ENCODE peak calls at places on chromosomes 1 and 21, in eight cellular contexts. Y is choroid plexus epithelial cell, R is AG09319, I is fibroblast of lung, S is adrenal gland, H is fibroblast of pulmonary artery, E is hepatocyte, C is mucosa of descending colon. T is an unnamed sample.

GRCh38 chr1:199452627-199453026 is 574.9 kb upstream of the NR5A2 start:
- DNase-seq in R (no peak), E (no peak), Y (no peak), C (no peak), I (no peak), S (no peak), H (no peak), T (no peak)

GRCh38 chr1:202575906-202576653 is 134.2 kb downstream of the SYT2 start:
- DNase-seq in R (no peak), S (no peak), Y (peak), E (no peak), I (peak), C (no peak), H (peak), T (peak)

GRCh38 chr1:32361674-32362473 is 411 bp downstream of the FAM229A start:
- DNase-seq in S (peak), Y (peak), R (no peak), C (peak), E (peak), H (peak), I (peak), T (peak)

GRCh38 chr1:19338323-19338762 is 26.2 kb downstream of the SLC66A1 start:
- DNase-seq in H (no peak), I (no peak), Y (peak), S (peak), E (peak), C (no peak), R (no peak), T (no peak)

GRCh38 chr1:26417111-26417510 is 6.5 kb downstream of the LIN28A start:
- DNase-seq in S (peak), Y (peak), H (peak), C (peak), I (peak), E (peak), R (peak), T (peak)

GRCh38 chr1:108591471-108591870 is 31.6 kb downstream of the EEIG2 start:
- DNase-seq in Y (no peak), R (no peak), E (no peak), H (no peak), I (no peak), S (no peak), C (no peak), T (no peak)

GRCh38 chr1:241658081-241658793 is 6.2 kb downstream of the WDR64 start:
- DNase-seq in R (no peak), E (no peak), Y (no peak), C (no peak), I (peak), S (no peak), H (no peak), T (no peak)

GRCh38 chr1:224766266-224766665 is 150.1 kb downstream of the CNIH3 start:
- DNase-seq in S (no peak), H (no peak), E (no peak), Y (no peak), C (no peak), R (no peak), I (no peak), T (no peak)

GRCh38 chr1:8047686-8048522 is 21.8 kb upstream of the ERRFI1 start:
- DNase-seq in Y (peak), E (peak), S (peak), C (no peak), I (peak), H (peak), R (peak), T (peak)

GRCh38 chr1:37865348-37866119 is 6.1 kb upstream of the MTF1 start:
- DNase-seq in Y (peak), C (no peak), S (no peak), R (no peak), E (no peak), I (peak), H (no peak), T (no peak)

GRCh38 chr1:31524196-31524967 is 51.9 kb upstream of the TINAGL1 start:
- DNase-seq in H (no peak), R (no peak), Y (no peak), C (no peak), E (no peak), S (peak), I (no peak), T (no peak)

GRCh38 chr1:52590275-52590674 is 11.9 kb upstream of the GPX7 start:
- DNase-seq in S (no peak), C (no peak), Y (no peak), R (no peak), E (no peak), I (no peak), H (no peak), T (no peak)

GRCh38 chr1:42730988-42731387 is 9.0 kb downstream of the CLDN19 start:
- DNase-seq in C (no peak), H (no peak), R (no peak), I (no peak), S (no peak), E (no peak), Y (no peak), T (peak)

GRCh38 chr21:39845581-39846130 is 21.6 kb upstream of the PCP4 start:
- DNase-seq in H (no peak), Y (peak), S (no peak), R (no peak), I (peak), C (no peak), E (peak), T (no peak)

GRCh38 chr1:167409183-167409582 is 109.1 kb downstream of the CD247 start:
- DNase-seq in C (no peak), S (no peak), R (no peak), E (no peak), H (no peak), Y (peak), I (no peak), T (no peak)

GRCh38 chr1:6614019-6614952 is 755 bp downstream of the PHF13 start:
- DNase-seq in Y (peak), I (peak), E (peak), H (peak), C (peak), R (no peak), S (no peak), T (no peak)

GRCh38 chr1:176879784-176880620 is 284.5 kb downstream of the ASTN1 start:
- DNase-seq in C (no peak), R (no peak), H (no peak), I (no peak), S (no peak), Y (no peak), E (no peak), T (no peak)

GRCh38 chr1:176880954-176881595 is 283.4 kb downstream of the ASTN1 start:
- DNase-seq in H (peak), S (peak), E (peak), C (no peak), Y (peak), R (peak), I (peak), T (peak)

GRCh38 chr1:176877557-176877956 is 287.0 kb downstream of the ASTN1 start:
- DNase-seq in C (no peak), R (no peak), E (no peak), Y (no peak), I (no peak), S (no peak), H (no peak), T (no peak)

GRCh38 chr1:176876966-176877515 is 287.5 kb downstream of the ASTN1 start:
- DNase-seq in E (no peak), R (no peak), H (no peak), S (no peak), Y (no peak), I (no peak), C (no peak), T (no peak)

GRCh38 chr1:176878750-176879536 is 285.6 kb downstream of the ASTN1 start:
- DNase-seq in I (no peak), C (no peak), H (no peak), S (no peak), Y (no peak), R (no peak), E (no peak), T (no peak)
- TF ChIP-seq CTCF in I (no peak), C (no peak), H (no peak), S (no peak), Y (no peak), R (no peak), E (no peak), T (no peak)

GRCh38 chr1:41580520-41581172 is 96.2 kb upstream of the EDN2 start:
- DNase-seq in R (no peak), E (no peak), H (no peak), I (no peak), Y (no peak), S (peak), C (no peak), T (no peak)

GRCh38 chr1:41581216-41582003 is 96.9 kb upstream of the EDN2 start:
- DNase-seq in I (no peak), S (no peak), Y (no peak), H (no peak), C (no peak), E (no peak), R (no peak), T (no peak)

GRCh38 chr1:41580021-41580420 is 95.5 kb upstream of the EDN2 start:
- DNase-seq in E (no peak), C (no peak), I (no peak), R (no peak), H (no peak), S (peak), Y (no peak), T (no peak)

GRCh38 chr1:41576620-41577019 is 92.1 kb upstream of the EDN2 start:
- DNase-seq in H (no peak), S (no peak), Y (no peak), R (no peak), E (no peak), I (peak), C (no peak), T (peak)

GRCh38 chr1:41578712-41579335 is 94.3 kb upstream of the EDN2 start:
- DNase-seq in S (no peak), E (peak), C (no peak), H (peak), R (no peak), I (peak), Y (peak), T (peak)
- TF ChIP-seq CTCF in S (peak), E (peak), C (peak), H (peak), R (peak), I (peak), Y (peak), T (peak)

DNA sequence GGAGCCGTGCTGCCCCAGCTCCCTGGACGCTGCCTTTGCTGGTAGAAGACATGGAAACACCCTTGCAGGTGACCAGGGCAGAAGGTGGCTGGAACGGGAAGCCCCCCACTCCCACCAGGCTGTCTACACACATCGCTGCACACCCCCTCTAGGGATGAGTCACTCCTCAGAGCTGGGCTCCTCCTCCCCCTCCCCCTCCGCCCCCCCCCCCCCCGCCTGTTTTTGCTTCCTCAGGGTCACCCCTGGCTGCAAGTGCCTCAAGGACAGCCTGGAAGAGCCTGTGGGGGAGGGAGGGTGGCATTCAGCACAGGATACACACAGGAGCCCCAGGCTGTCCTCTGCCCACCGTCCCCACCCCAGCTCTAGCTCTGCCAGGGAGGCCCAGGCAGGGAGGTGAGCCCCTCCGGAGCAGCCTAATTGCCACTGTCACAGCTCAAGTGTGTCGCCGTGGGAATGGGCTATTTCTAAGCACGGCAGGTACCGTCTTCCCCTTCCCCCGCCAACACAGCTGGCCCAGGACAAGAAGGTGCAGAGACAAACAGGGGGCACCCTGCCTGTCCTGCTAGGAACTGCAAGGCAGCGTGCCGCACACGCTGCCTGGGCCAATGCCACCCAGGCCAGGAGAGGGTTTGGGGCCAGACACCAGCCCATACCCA is 2.5 kb downstream of the FNDC10 start:
- DNase-seq in C (peak), R (no peak), S (peak), Y (no peak), H (no peak), I (no peak), E (peak), T (no peak)
- TF ChIP-seq CTCF in C (peak), R (peak), S (peak), Y (peak), H (peak), I (peak), E (peak), T (peak)

DNA sequence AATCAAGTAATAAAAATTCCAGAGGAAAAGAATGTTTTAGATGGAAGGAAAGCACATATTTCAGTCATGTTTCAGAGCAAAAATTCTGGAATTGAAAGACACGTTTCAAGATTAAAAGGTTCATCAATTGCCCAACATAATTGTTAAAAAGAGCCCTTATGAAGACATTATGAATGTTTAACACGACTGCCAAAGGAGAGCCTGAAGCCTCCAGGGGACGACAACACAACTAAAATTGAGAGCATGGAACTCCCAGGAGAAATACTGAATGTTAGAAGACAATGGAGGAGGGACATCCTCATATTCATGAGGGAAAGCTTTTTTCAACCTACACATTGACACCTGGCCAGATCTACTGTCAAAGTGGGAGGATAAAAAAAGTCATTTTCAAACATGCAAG is 16.0 kb downstream of the OR2T11 start:
- DNase-seq in E (no peak), C (no peak), S (peak), R (peak), I (no peak), H (peak), Y (no peak), T (peak)
- TF ChIP-seq CTCF in E (peak), C (peak), S (peak), R (peak), I (peak), H (peak), Y (no peak), T (peak)

GRCh38 chr1:154749078-154749760 is 120.9 kb downstream of the KCNN3 start:
- DNase-seq in I (peak), E (no peak), C (no peak), H (peak), R (no peak), S (peak), Y (peak), T (peak)
- TF ChIP-seq CTCF in I (peak), E (no peak), C (no peak), H (peak), R (peak), S (no peak), Y (peak), T (peak)

GRCh38 chr1:168867941-168868634 is 139.1 kb upstream of the DPT start:
- DNase-seq in H (no peak), E (no peak), R (no peak), I (no peak), C (no peak), Y (no peak), S (no peak), T (no peak)
- TF ChIP-seq CTCF in H (no peak), E (no peak), R (no peak), I (no peak), C (no peak), Y (no peak), S (no peak), T (no peak)

DNA sequence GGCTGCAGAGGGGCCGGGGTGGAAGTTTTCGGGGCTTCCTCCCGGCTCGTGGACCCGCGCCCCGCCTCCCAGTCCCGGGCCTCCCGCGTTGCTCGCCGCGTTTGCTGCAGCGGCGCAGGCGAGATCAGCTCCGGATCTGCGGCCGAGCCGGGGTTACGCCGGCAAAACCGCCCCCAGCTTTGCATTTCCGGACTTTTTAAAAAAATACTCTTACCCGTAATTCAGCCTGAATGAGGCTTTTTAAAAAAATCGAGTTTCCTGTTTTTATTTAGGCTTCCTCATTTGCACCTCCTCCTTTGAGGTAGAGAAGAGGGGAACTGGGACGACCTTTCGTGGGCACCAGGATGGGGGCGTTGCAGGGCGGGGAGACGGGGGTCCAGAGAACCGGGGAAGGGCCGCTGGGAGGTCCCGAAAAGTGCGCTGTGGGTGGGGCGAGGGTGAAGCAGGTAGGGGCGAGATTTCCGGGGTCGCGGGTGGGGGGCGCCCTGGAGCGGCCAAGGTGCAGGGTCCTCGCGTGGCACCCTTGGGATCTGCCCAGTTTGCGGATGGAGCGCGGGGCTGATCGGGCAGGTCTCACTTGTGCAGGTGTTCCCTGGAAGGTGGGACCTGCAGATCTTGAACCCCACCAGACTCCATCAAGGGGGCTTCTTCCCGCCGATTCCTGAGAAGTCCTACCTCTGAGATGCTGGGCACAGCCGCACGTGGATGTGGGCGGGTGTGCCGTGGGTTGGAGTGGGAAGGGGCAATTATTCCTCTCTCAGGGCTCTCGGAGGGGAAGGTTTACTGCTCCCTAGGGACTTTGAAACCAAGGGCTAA is 1.1 kb downstream of the PIK3CD start:
- DNase-seq in H (peak), S (no peak), I (no peak), E (no peak), Y (peak), C (peak), R (no peak), T (peak)
- TF ChIP-seq CTCF in H (no peak), S (no peak), I (no peak), E (no peak), Y (no peak), C (no peak), R (no peak), T (no peak)

DNA sequence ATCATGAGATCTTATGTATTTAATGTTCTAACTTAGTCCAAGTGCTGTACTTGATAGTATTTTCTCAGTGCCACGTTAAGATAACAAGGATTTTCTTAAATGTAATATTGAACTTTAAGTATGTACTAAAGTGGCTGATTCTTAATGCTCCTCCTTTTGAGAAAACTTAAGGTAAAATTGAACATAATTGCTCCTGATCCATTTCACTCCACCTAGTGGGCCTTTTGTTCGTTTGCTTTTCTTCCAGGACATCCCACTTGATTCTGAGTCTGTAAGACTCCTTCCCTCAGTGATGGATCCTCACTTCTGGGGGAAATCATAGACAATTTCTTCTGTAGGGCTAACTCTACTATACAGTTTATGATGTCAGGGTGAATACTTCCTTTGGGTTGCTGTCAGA is 173.1 kb downstream of the LMO4 start:
- DNase-seq in C (no peak), R (no peak), I (no peak), E (no peak), H (peak), Y (peak), S (no peak), T (peak)
- TF ChIP-seq CTCF in C (no peak), R (peak), I (peak), E (no peak), H (peak), Y (peak), S (no peak), T (no peak)

DNA sequence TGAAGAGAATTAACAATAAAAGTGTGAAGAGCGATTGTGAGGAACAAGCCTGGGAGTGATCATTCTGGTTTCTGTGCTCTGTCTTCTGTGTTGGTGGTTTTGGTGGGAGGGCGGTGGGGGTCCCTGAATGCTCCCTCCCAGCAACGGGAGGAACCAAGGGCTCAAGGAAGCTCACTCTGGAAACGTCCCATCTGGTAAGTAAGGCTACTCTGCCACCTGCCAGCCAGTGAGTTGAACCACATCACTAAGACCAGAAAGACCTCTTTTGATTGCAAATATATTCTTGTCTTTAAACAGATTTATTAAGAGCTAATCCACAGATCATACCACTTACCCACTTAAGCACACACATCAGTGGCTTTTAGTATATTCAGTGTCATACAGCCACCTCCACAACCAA is 125.0 kb downstream of the PRDM2 start:
- DNase-seq in S (peak), Y (peak), E (no peak), R (no peak), C (no peak), H (no peak), I (no peak), T (no peak)
- TF ChIP-seq CTCF in S (no peak), Y (peak), E (no peak), R (peak), C (no peak), H (no peak), I (peak), T (no peak)

GRCh38 chr21:20315044-20315443 is 683.2 kb upstream of the NCAM2 start:
- DNase-seq in R (no peak), S (no peak), H (no peak), Y (no peak), I (no peak), C (no peak), E (no peak), T (no peak)
- TF ChIP-seq CTCF in R (no peak), S (no peak), H (no peak), Y (no peak), I (no peak), C (no peak), E (no peak), T (no peak)

T was measured in cardiac fibroblast.